ENCODE peak calls at places on chromosome X, in six cellular contexts. M, B, Q, R, O and V are unnamed samples.
A peak's percentile ranks its signal among the peaks of the same experiment; 100 is the strongest.

GRCh38 chrX:48520976-48521352 is 644 bp upstream of the EBP start:
- DNase-seq in B (peak; percentile 63), Q (no peak), R (no peak), O (no peak), M (no peak), V (no peak)

GRCh38 chrX:112270991-112271390 is 188.4 kb upstream of the TRPC5 start:
- DNase-seq in B (no peak), M (peak; percentile 57), R (no peak), O (no peak), Q (no peak), V (no peak)

GRCh38 chrX:102345916-102346315 is 93.9 kb downstream of the NXF2B start:
- DNase-seq in M (peak; percentile 63), R (peak; percentile 39), B (peak; percentile 68), O (peak; percentile 59), Q (peak; percentile 15), V (peak; percentile 78)

GRCh38 chrX:41561045-41561444 is 113.9 kb downstream of the NYX start:
- DNase-seq in M (no peak), Q (peak; percentile 75), R (peak; percentile 85), B (no peak), O (peak; percentile 86), V (no peak)

GRCh38 chrX:129979207-129979920 is 3.1 kb upstream of the BCORL1 start:
- DNase-seq in M (peak; percentile 51), R (no peak), O (no peak), Q (no peak), B (peak; percentile 36), V (peak; percentile 26)

GRCh38 chrX:135345328-135345645 is 36.0 kb downstream of the ETDC start:
- DNase-seq in O (peak; percentile 27), B (no peak), M (no peak), R (peak; percentile 67), Q (peak; percentile 3), V (peak; percentile 7)

GRCh38 chrX:68827256-68827655 is 1.6 kb upstream of the EFNB1 start:
- DNase-seq in M (no peak), B (peak; percentile 1), O (no peak), R (no peak), Q (no peak), V (no peak)

GRCh38 chrX:151789179-151789800 is 54.7 kb downstream of the CNGA2 start:
- DNase-seq in Q (peak; percentile 41), O (peak; percentile 94), M (no peak), R (peak; percentile 86), B (no peak), V (no peak)

GRCh38 chrX:18351774-18352173 is 2.7 kb downstream of the SCML2 start:
- DNase-seq in O (no peak), Q (no peak), R (no peak), B (no peak), M (peak; percentile 31), V (no peak)

GRCh38 chrX:964831-965416 is 247.5 kb downstream of the CRLF2 start:
- DNase-seq in O (no peak), R (no peak), M (no peak), B (no peak), Q (no peak), V (no peak)

GRCh38 chrX:4547218-4547836 is 833.9 kb upstream of the PRKX start:
- DNase-seq in R (peak; percentile 33), M (peak; percentile 68), Q (peak; percentile 16), O (peak; percentile 11), B (peak; percentile 61), V (peak; percentile 69)

GRCh38 chrX:113741744-113742143 is 842.1 kb upstream of the HTR2C start:
- DNase-seq in B (no peak), Q (peak; percentile 1), R (peak; percentile 68), O (no peak), M (peak; percentile 55), V (peak; percentile 20)

GRCh38 chrX:121641560-121641959 is 594.1 kb downstream of the GLUD2 start:
- DNase-seq in B (no peak), M (no peak), R (peak; percentile 18), O (no peak), Q (peak; percentile 85), V (no peak)

GRCh38 chrX:5898463-5898862 is 330.2 kb downstream of the NLGN4X start:
- DNase-seq in B (no peak), R (no peak), O (no peak), Q (no peak), M (no peak), V (no peak)

DNA sequence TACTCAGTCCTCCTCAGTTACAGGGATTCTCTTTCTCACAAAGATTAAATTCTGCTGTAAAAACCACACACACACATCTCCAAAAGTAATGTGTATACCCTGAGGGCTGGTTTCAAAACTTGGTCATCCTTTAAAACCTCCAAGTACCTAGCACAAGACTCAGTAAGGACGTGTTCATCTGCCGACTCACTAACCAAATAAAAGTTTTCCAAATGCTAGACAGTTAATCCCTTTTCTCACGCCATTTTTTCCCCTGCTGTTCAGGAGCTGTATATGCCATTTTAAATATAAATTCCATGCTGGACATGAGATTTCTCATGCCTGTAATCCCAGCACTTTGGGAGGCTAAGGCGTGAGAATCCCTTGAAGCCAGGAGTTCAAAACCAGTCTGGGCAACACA is 3.9 kb upstream of the SAT1 start:
- DNase-seq in O (peak; percentile 56), B (no peak), Q (peak; percentile 91), M (no peak), R (no peak), V (no peak)
- TF ChIP-seq CTCF in O (peak; percentile 29), B (no peak), Q (no peak), M (no peak), R (no peak), V (no peak)

GRCh38 chrX:118347131-118347530 is 1.2 kb downstream of the WDR44 start:
- DNase-seq in M (peak; percentile 19), R (peak; percentile 56), Q (peak; percentile 74), O (peak; percentile 53), B (no peak), V (no peak)

GRCh38 chrX:118348186-118348810 is 2.4 kb downstream of the WDR44 start:
- DNase-seq in Q (no peak), B (no peak), R (no peak), M (no peak), O (no peak), V (no peak)

GRCh38 chrX:118345045-118345400 is 883 bp upstream of the WDR44 start:
- DNase-seq in R (no peak), O (no peak), M (no peak), Q (no peak), B (no peak), V (no peak)

GRCh38 chrX:118345401-118346257 is at the start of gene WDR44:
- DNase-seq in B (peak; percentile 93), M (peak; percentile 97), O (peak; percentile 88), Q (peak; percentile 87), R (peak; percentile 96), V (peak; percentile 98)

GRCh38 chrX:118346258-118347094 is 570 bp downstream of the WDR44 start:
- DNase-seq in M (peak; percentile 58), Q (no peak), R (no peak), B (no peak), O (peak; percentile 9), V (peak; percentile 76)
- TF ChIP-seq CTCF in M (peak; percentile 20), Q (peak; percentile 2), R (peak; percentile 11), B (peak; percentile 14), O (peak; percentile 10), V (no peak)

GRCh38 chrX:148316446-148316845 is 184.0 kb upstream of the AFF2 start:
- DNase-seq in Q (no peak), M (no peak), B (no peak), O (no peak), R (no peak), V (no peak)
- TF ChIP-seq CTCF in Q (no peak), M (no peak), B (no peak), O (no peak), R (no peak), V (no peak)

DNA sequence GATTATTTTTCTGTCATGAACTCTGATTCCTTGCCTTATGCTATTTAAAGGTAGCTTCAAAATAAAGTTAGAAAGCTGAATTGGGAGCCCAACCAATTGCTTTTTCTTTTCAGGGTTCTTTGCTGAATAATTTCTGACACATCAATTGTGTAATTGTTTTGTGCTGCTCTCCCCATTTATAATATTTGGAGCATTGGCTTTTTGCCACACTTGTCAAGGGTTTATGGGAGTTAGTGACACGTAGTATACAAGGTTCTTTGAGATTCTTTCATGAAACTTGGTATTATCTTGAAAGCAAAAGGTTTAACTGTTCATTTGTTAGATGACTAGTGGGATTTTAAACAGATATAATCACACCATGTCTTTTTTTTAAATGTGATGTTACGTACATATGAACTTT is 80.9 kb downstream of the POLA1 start:
- DNase-seq in Q (peak; percentile 12), R (peak; percentile 14), M (no peak), B (no peak), O (no peak), V (no peak)
- TF ChIP-seq CTCF in Q (no peak), R (no peak), M (no peak), B (no peak), O (no peak), V (no peak)

GRCh38 chrX:115226929-115227328 is 7.0 kb downstream of the LRCH2 start:
- DNase-seq in R (peak; percentile 19), B (peak; percentile 61), O (peak; percentile 7), Q (peak; percentile 36), M (peak; percentile 69), V (no peak)
- TF ChIP-seq CTCF in R (peak; percentile 34), B (peak; percentile 87), O (peak; percentile 67), Q (peak; percentile 44), M (peak; percentile 71), V (peak; percentile 51)